ENCODE peak calls at places on chromosomes 11 and 22, in ten cellular contexts. T is T-helper 9 cell; X is neural progenitor cell; R is B cell; A is T1000; M is dorsolateral prefrontal cortex; V is aorta; P is NCI-H460; C is iris pigment epithelial cell; Z is stimulated activated CD8-positive, alpha-beta memory T cell treated with anti-CD3 and anti-CD28 coated beads, Interleukin-12 subunit alpha, Interleukin-12 subunit beta, amount 100 ng/mL, for 1 hour. Y is an unnamed sample.
A peak's percentile ranks its signal among the peaks of the same experiment; 100 is the strongest.

GRCh38 chr22:19764636-19765476 is 4.3 kb downstream of the TBX1 start:
- DNase-seq in C (no peak), X (peak; percentile 41), M (no peak), P (no peak), A (no peak), R (no peak), V (no peak), Z (no peak), T (no peak), Y (no peak)

GRCh38 chr11:1753426-1754305 is 3.3 kb upstream of the IFITM10 start:
- DNase-seq in P (no peak), T (no peak), R (no peak), C (no peak), Z (no peak), M (no peak), V (peak; percentile 76), X (no peak), A (no peak), Y (no peak)

GRCh38 chr11:6077723-6078122 is 29.8 kb upstream of the OR56B4 start:
- DNase-seq in M (no peak), C (no peak), P (no peak), R (no peak), X (no peak), A (no peak), Z (no peak), V (no peak), T (no peak), Y (no peak)

GRCh38 chr11:134742228-134742612 is 330.2 kb upstream of the B3GAT1 start:
- DNase-seq in P (no peak), T (no peak), A (no peak), V (no peak), M (no peak), Z (no peak), X (no peak), R (no peak), C (peak; percentile 68), Y (no peak)

GRCh38 chr22:31652129-31652528 is 9.9 kb downstream of the PISD start:
- DNase-seq in V (no peak), Z (no peak), M (no peak), T (no peak), C (no peak), R (no peak), X (no peak), A (no peak), P (no peak), Y (no peak)

GRCh38 chr11:24592342-24592741 is 95.5 kb downstream of the LUZP2 start:
- DNase-seq in C (peak; percentile 65), P (no peak), R (no peak), V (no peak), Z (no peak), M (no peak), A (no peak), T (no peak), X (no peak), Y (no peak)

GRCh38 chr11:82854242-82854641 is 46.0 kb downstream of the PRCP start:
- DNase-seq in Z (no peak), T (no peak), M (no peak), R (no peak), X (no peak), P (no peak), C (peak; percentile 23), V (no peak), A (no peak), Y (no peak)

GRCh38 chr11:62552931-62553838 is 6.6 kb upstream of the AHNAK start:
- DNase-seq in X (peak; percentile 82), R (peak; percentile 78), M (no peak), C (peak; percentile 96), T (peak; percentile 68), A (peak; percentile 86), Z (no peak), V (peak; percentile 94), P (peak; percentile 86), Y (peak; percentile 14)

GRCh38 chr11:13277719-13278619 is at the start of gene BMAL1:
- DNase-seq in A (no peak), R (peak; percentile 73), M (no peak), T (peak; percentile 44), X (peak; percentile 50), V (peak; percentile 85), C (peak; percentile 26), Z (peak; percentile 12), P (no peak), Y (peak; percentile 51)

GRCh38 chr11:71432761-71433647 is 15.2 kb downstream of the DHCR7 start:
- DNase-seq in C (no peak), X (no peak), V (no peak), P (no peak), T (no peak), A (no peak), R (no peak), M (no peak), Z (no peak), Y (no peak)

GRCh38 chr11:2421226-2421994 is 20.9 kb downstream of the TSSC4 start:
- DNase-seq in V (no peak), T (no peak), A (no peak), X (no peak), M (no peak), C (no peak), Z (no peak), R (peak; percentile 27), P (no peak), Y (no peak)

GRCh38 chr22:23068832-23069385 is 1.4 kb upstream of the GNAZ start:
- DNase-seq in X (no peak), V (peak; percentile 38), C (no peak), M (peak; percentile 2), A (no peak), T (no peak), Z (no peak), R (no peak), P (no peak), Y (no peak)

GRCh38 chr11:37929100-37929649 is 1331.1 kb upstream of the RAG2 start:
- DNase-seq in P (no peak), Z (no peak), A (no peak), T (no peak), X (no peak), C (no peak), M (no peak), R (no peak), V (no peak), Y (no peak)

GRCh38 chr22:49957826-49958461 is 2.6 kb upstream of the PIM3 start:
- DNase-seq in C (no peak), X (no peak), M (no peak), T (no peak), P (no peak), A (no peak), Z (no peak), V (peak; percentile 66), R (no peak), Y (no peak)

GRCh38 chr22:33575041-33575440 is 345.2 kb downstream of the LARGE1 start:
- DNase-seq in A (no peak), R (no peak), X (no peak), T (no peak), Z (no peak), V (no peak), C (no peak), M (no peak), P (no peak), Y (no peak)

GRCh38 chr11:64389851-64390250 is 30.9 kb downstream of the RPS6KA4 start:
- DNase-seq in V (no peak), P (no peak), X (no peak), R (no peak), M (no peak), T (no peak), A (no peak), C (no peak), Z (no peak), Y (no peak)

GRCh38 chr11:2519879-2520735 is 75.3 kb downstream of the KCNQ1 start:
- DNase-seq in X (peak; percentile 1), V (peak; percentile 68), R (no peak), P (no peak), T (no peak), Z (no peak), C (no peak), A (no peak), M (peak; percentile 2), Y (no peak)

GRCh38 chr22:30486661-30487115 is 14.9 kb upstream of the SEC14L3 start:
- DNase-seq in A (no peak), X (no peak), R (no peak), M (no peak), C (no peak), T (no peak), P (no peak), Z (no peak), V (no peak), Y (no peak)

GRCh38 chr11:65586676-65587075 is 8.9 kb downstream of the KCNK7 start:
- DNase-seq in X (peak; percentile 82), C (no peak), A (no peak), P (no peak), T (no peak), R (no peak), V (no peak), M (no peak), Z (no peak), Y (no peak)

GRCh38 chr11:35267504-35267903 is 128.5 kb downstream of the CD44 start:
- DNase-seq in X (no peak), C (peak; percentile 90), T (no peak), A (peak; percentile 11), M (no peak), P (no peak), R (no peak), Z (no peak), V (no peak), Y (no peak)